ENCODE peak calls at places on chromosomes 2 and 18, in nine cellular contexts. V is CD4-positive, CD25-positive, alpha-beta regulatory T cell; E is DMS153; B is GOT3; L is HCT116; P is cardiac fibroblast; U is A549; T is Karpas-422; R is activated T-helper 1 cell treated with anti-CD3 and anti-CD28 coated beads, Interleukin-2, amount 50 U/mL, for 16 hours. K is an unnamed sample.

GRCh38 chr18:76495435-76496199 is 575 bp upstream of the ZNF516 start:
- DNase-seq in E (no peak), B (no peak), L (no peak), P (peak), V (peak), U (peak), T (peak), R (no peak), K (no peak)

GRCh38 chr2:193929131-193929530 is 1727.9 kb upstream of the SLC39A10 start:
- DNase-seq in T (no peak), E (no peak), V (no peak), P (peak), B (no peak), U (no peak), L (no peak), R (no peak), K (no peak)

GRCh38 chr2:17815466-17816184 is 635 bp upstream of the MSGN1 start:
- DNase-seq in U (no peak), E (no peak), T (peak), B (no peak), R (no peak), V (peak), L (no peak), P (no peak), K (no peak)

GRCh38 chr18:56083889-56084288 is 495.9 kb upstream of the TCF4 start:
- DNase-seq in B (no peak), V (no peak), P (no peak), R (no peak), L (no peak), T (no peak), E (no peak), U (no peak), K (no peak)

GRCh38 chr2:240604291-240604938 is 17.9 kb downstream of the CAPN10 start:
- DNase-seq in T (peak), U (peak), R (no peak), L (peak), E (no peak), P (peak), V (no peak), B (no peak), K (peak)

GRCh38 chr18:36031903-36032302 is 35.5 kb downstream of the RPRD1A start:
- DNase-seq in B (no peak), P (no peak), T (no peak), R (no peak), U (no peak), L (no peak), E (no peak), V (no peak), K (no peak)

GRCh38 chr2:9769171-9770005 is 73.9 kb upstream of the TAF1B start:
- DNase-seq in V (no peak), T (no peak), P (no peak), R (no peak), U (no peak), E (no peak), L (no peak), B (no peak), K (no peak)

GRCh38 chr2:88146590-88146989 is 18.7 kb upstream of the FABP1 start:
- DNase-seq in E (no peak), B (no peak), P (no peak), V (no peak), T (no peak), U (no peak), L (no peak), R (no peak), K (no peak)

GRCh38 chr2:44531289-44531688 is 169.5 kb downstream of the CAMKMT start:
- DNase-seq in B (no peak), L (no peak), R (no peak), P (no peak), T (no peak), U (no peak), E (no peak), V (no peak), K (no peak)

GRCh38 chr2:226187601-226188000 is 612.0 kb downstream of the IRS1 start:
- DNase-seq in P (peak), B (no peak), E (no peak), R (no peak), T (no peak), U (no peak), L (no peak), V (no peak), K (no peak)

GRCh38 chr2:48699377-48699951 is 56.1 kb downstream of the LHCGR start:
- DNase-seq in R (no peak), U (no peak), B (no peak), P (peak), T (no peak), V (no peak), L (no peak), E (no peak), K (no peak)

GRCh38 chr18:56795381-56795780 is 144.2 kb downstream of the WDR7 start:
- DNase-seq in E (no peak), V (no peak), R (no peak), T (no peak), P (peak), B (no peak), U (no peak), L (no peak), K (peak)

GRCh38 chr2:142190805-142191204 is 60.0 kb upstream of the LRP1B start:
- DNase-seq in T (no peak), E (no peak), V (no peak), P (peak), R (no peak), L (no peak), B (no peak), U (no peak), K (no peak)

GRCh38 chr2:43136011-43136799 is 90.2 kb downstream of the ZFP36L2 start:
- DNase-seq in L (no peak), P (no peak), V (no peak), T (no peak), B (no peak), R (no peak), U (no peak), E (no peak), K (no peak)

GRCh38 chr18:31046916-31047315 is 4.4 kb upstream of the DSC3 start:
- DNase-seq in B (no peak), V (no peak), P (no peak), E (no peak), T (no peak), L (no peak), R (no peak), U (no peak), K (no peak)

GRCh38 chr2:120867290-120868231 is 131.9 kb downstream of the GLI2 start:
- DNase-seq in V (no peak), R (no peak), P (peak), L (no peak), U (peak), T (no peak), B (peak), E (no peak), K (peak)

GRCh38 chr2:144183744-144184143 is 336.2 kb downstream of the ZEB2 start:
- DNase-seq in B (no peak), V (peak), T (no peak), E (no peak), L (no peak), R (peak), P (peak), U (no peak), K (no peak)

GRCh38 chr2:230713331-230714121 is 884 bp downstream of the CAB39 start:
- DNase-seq in B (peak), P (peak), V (peak), U (peak), L (no peak), E (no peak), T (peak), R (peak), K (no peak)

GRCh38 chr2:9752441-9753275 is 90.6 kb upstream of the TAF1B start:
- DNase-seq in T (no peak), E (no peak), B (peak), R (peak), U (peak), L (peak), V (peak), P (peak), K (no peak)

GRCh38 chr2:3625186-3625585 is 30.3 kb downstream of the COLEC11 start:
- DNase-seq in L (no peak), T (no peak), B (no peak), E (no peak), R (no peak), U (no peak), P (no peak), V (no peak), K (no peak)

GRCh38 chr2:54558188-54558975 is 102.3 kb downstream of the SPTBN1 start:
- DNase-seq in E (peak), R (peak), V (peak), U (peak), P (peak), B (no peak), T (peak), L (peak), K (no peak)